ENCODE peak calls at places on chromosome 7, in nine cellular contexts. K is NCI-H187, J is hippocampal formation, F is NCI-H1105 treated with DMSO at 0.1 percent for 48 hours, N is AG04450, B is right lobe of liver, V is GM13977, C is heart left ventricle, P is HT1080. M is an unnamed sample.

GRCh38 chr7:24660541-24660940 is 87.3 kb downstream of the PALS2 start:
- DNase-seq in C (no peak), P (no peak), N (peak; percentile 16), F (no peak), V (no peak), J (no peak), B (no peak), K (no peak), M (no peak)

GRCh38 chr7:55054252-55054651 is 35.4 kb downstream of the EGFR start:
- DNase-seq in F (no peak), N (no peak), V (no peak), J (no peak), B (no peak), P (no peak), C (no peak), K (no peak), M (no peak)

GRCh38 chr7:66016131-66016461 is 34.1 kb upstream of the GUSB start:
- DNase-seq in V (no peak), N (no peak), K (no peak), B (no peak), P (peak; percentile 62), J (no peak), C (no peak), F (no peak), M (no peak)

GRCh38 chr7:3300221-3300650 is 816 bp upstream of the SDK1 start:
- DNase-seq in V (no peak), C (no peak), B (no peak), F (no peak), K (no peak), P (no peak), J (no peak), N (no peak), M (no peak)

GRCh38 chr7:90401989-90402388 is 1.3 kb upstream of the CLDN12 start:
- DNase-seq in C (no peak), P (no peak), N (no peak), K (no peak), V (no peak), B (peak; percentile 28), F (peak; percentile 65), J (no peak), M (no peak)

GRCh38 chr7:75962607-75963382 is 31.6 kb downstream of the TMEM120A start:
- DNase-seq in N (peak; percentile 21), K (no peak), J (no peak), B (peak; percentile 28), V (no peak), F (no peak), P (no peak), C (no peak), M (no peak)

GRCh38 chr7:124697746-124698145 is 67.8 kb downstream of the GPR37 start:
- DNase-seq in N (no peak), K (no peak), F (peak; percentile 16), J (no peak), V (no peak), B (no peak), C (no peak), P (no peak), M (no peak)

GRCh38 chr7:125424721-125425120 is 495.1 kb upstream of the POT1 start:
- DNase-seq in K (no peak), N (no peak), J (no peak), P (no peak), V (no peak), B (no peak), F (no peak), C (no peak), M (no peak)

GRCh38 chr7:151018421-151019129 is 5.7 kb downstream of the ATG9B start:
- DNase-seq in N (no peak), J (no peak), B (no peak), K (no peak), C (no peak), V (no peak), F (no peak), P (no peak), M (no peak)

GRCh38 chr7:151632750-151633515 is 113.2 kb upstream of the RHEB start:
- DNase-seq in B (peak; percentile 68), F (no peak), N (no peak), K (no peak), V (peak; percentile 73), C (peak; percentile 82), P (no peak), J (peak; percentile 17), M (no peak)

GRCh38 chr7:139695616-139696015 is 82.2 kb downstream of the HIPK2 start:
- DNase-seq in F (no peak), N (no peak), J (no peak), K (no peak), V (no peak), P (no peak), B (no peak), C (no peak), M (no peak)

GRCh38 chr7:116552616-116553015 is 27.8 kb downstream of the CAV1 start:
- DNase-seq in K (no peak), N (no peak), J (no peak), B (no peak), C (no peak), V (no peak), P (peak; percentile 70), F (no peak), M (no peak)

GRCh38 chr7:98870807-98871491 is 1.1 kb upstream of the TMEM130 start:
- DNase-seq in J (no peak), V (no peak), B (no peak), C (no peak), P (no peak), N (no peak), F (no peak), K (no peak), M (no peak)

GRCh38 chr7:128247640-128248194 is 6.6 kb downstream of the LEP start:
- DNase-seq in V (no peak), F (no peak), B (no peak), N (no peak), K (no peak), C (no peak), P (peak; percentile 75), J (no peak), M (no peak)

GRCh38 chr7:126589068-126589684 is 663.6 kb downstream of the GRM8 start:
- DNase-seq in F (peak; percentile 80), C (no peak), J (no peak), N (no peak), P (no peak), B (no peak), K (no peak), V (no peak), M (no peak)

GRCh38 chr7:27164381-27165088 is 802 bp downstream of the HOXA9 start:
- DNase-seq in F (no peak), P (peak; percentile 56), K (no peak), V (no peak), C (peak; percentile 64), B (no peak), J (no peak), N (no peak), M (no peak)

GRCh38 chr7:22702516-22702915 is 24.5 kb upstream of the IL6 start:
- DNase-seq in J (no peak), B (no peak), F (no peak), C (no peak), N (no peak), V (no peak), P (no peak), K (no peak), M (no peak)

GRCh38 chr7:48250441-48250951 is 79.2 kb downstream of the ABCA13 start:
- DNase-seq in B (no peak), K (no peak), P (peak; percentile 79), F (no peak), J (no peak), N (no peak), C (no peak), V (no peak), M (no peak)

GRCh38 chr7:31051598-31052503 is at the start of gene ADCYAP1R1:
- DNase-seq in N (no peak), C (no peak), V (peak; percentile 32), F (peak; percentile 45), J (peak; percentile 42), B (no peak), P (no peak), K (no peak), M (no peak)

GRCh38 chr7:138625849-138626230 is 75.3 kb downstream of the SVOPL start:
- DNase-seq in B (no peak), P (no peak), K (peak; percentile 53), J (no peak), F (no peak), N (no peak), V (no peak), C (no peak), M (no peak)

GRCh38 chr7:140308060-140308459 is 90.3 kb downstream of the SLC37A3 start:
- DNase-seq in V (no peak), B (no peak), N (no peak), P (no peak), C (no peak), K (no peak), F (no peak), J (no peak), M (no peak)

GRCh38 chr7:73850781-73851207 is 8.5 kb upstream of the METTL27 start:
- DNase-seq in N (peak; percentile 94), C (peak; percentile 18), V (no peak), B (no peak), J (no peak), P (peak; percentile 95), K (no peak), F (no peak), M (no peak)

GRCh38 chr7:151068069-151068773 is 8.8 kb downstream of the SLC4A2 start:
- DNase-seq in J (no peak), N (no peak), C (no peak), K (no peak), P (no peak), F (no peak), V (no peak), B (no peak), M (no peak)

GRCh38 chr7:137980308-137980707 is 21.6 kb downstream of the CREB3L2 start:
- DNase-seq in N (no peak), V (no peak), K (no peak), C (no peak), P (no peak), F (no peak), B (no peak), J (no peak), M (no peak)

GRCh38 chr7:119935418-119936025 is 337.5 kb upstream of the KCND2 start:
- DNase-seq in K (peak; percentile 3), C (no peak), P (peak; percentile 12), V (peak; percentile 8), F (peak; percentile 55), N (peak; percentile 15), J (peak; percentile 39), B (no peak), M (no peak)

GRCh38 chr7:3301831-3302618 is 973 bp downstream of the SDK1 start:
- DNase-seq in B (peak; percentile 27), P (no peak), C (no peak), J (peak; percentile 45), K (peak; percentile 18), F (peak; percentile 51), N (no peak), V (no peak), M (no peak)

GRCh38 chr7:94588090-94588489 is 67.8 kb downstream of the SGCE start:
- DNase-seq in N (no peak), V (no peak), F (no peak), C (no peak), K (no peak), B (no peak), P (no peak), J (no peak), M (no peak)

GRCh38 chr7:92621641-92622429 is 31.6 kb upstream of the FAM133B start:
- DNase-seq in F (no peak), K (no peak), P (peak; percentile 45), C (no peak), N (no peak), B (no peak), V (no peak), J (no peak), M (no peak)

GRCh38 chr7:5243295-5243694 is 39.4 kb upstream of the SLC29A4 start:
- DNase-seq in P (no peak), J (no peak), K (no peak), B (no peak), N (no peak), V (no peak), C (no peak), F (no peak), M (no peak)

GRCh38 chr7:36986429-36987362 is 262.4 kb upstream of the AOAH start:
- DNase-seq in C (peak; percentile 75), N (peak; percentile 8), K (no peak), B (peak; percentile 57), J (peak; percentile 51), F (peak; percentile 90), V (peak; percentile 65), P (peak; percentile 51), M (no peak)

GRCh38 chr7:12754179-12754578 is 66.7 kb downstream of the ARL4A start:
- DNase-seq in P (no peak), C (no peak), B (no peak), K (no peak), J (no peak), N (no peak), F (no peak), V (no peak), M (no peak)

M was measured in NCI-H1436 treated with DMSO at 0.1 percent for 48 hours.